ENCODE peak calls at places on chromosomes 1 and 21, in four cellular contexts. D, V, N and W are unnamed samples.

GRCh38 chr1:155078496-155079209 is at the start of gene EFNA3:
- DNase-seq in D (peak; percentile 42), V (no peak), N (peak; percentile 66), W (peak; percentile 75)

GRCh38 chr1:205066221-205066818 is 17.9 kb downstream of the TMEM81 start:
- DNase-seq in V (no peak), N (no peak), D (no peak), W (no peak)

GRCh38 chr1:183234660-183235476 is 48.8 kb downstream of the LAMC2 start:
- DNase-seq in V (peak; percentile 81), N (peak; percentile 61), D (peak; percentile 98), W (peak; percentile 45)

GRCh38 chr1:79110749-79111148 is 104.2 kb upstream of the ADGRL4 start:
- DNase-seq in D (no peak), N (no peak), V (no peak), W (no peak)

GRCh38 chr1:200629876-200630514 is 9.4 kb upstream of the KIF14 start:
- DNase-seq in V (no peak), D (no peak), N (no peak), W (no peak)

GRCh38 chr1:161190962-161191521 is 7.8 kb downstream of the ADAMTS4 start:
- DNase-seq in D (no peak), N (no peak), V (no peak), W (no peak)

GRCh38 chr1:215507119-215507518 is 60.0 kb upstream of the KCTD3 start:
- DNase-seq in D (peak; percentile 61), V (no peak), N (no peak), W (no peak)

GRCh38 chr1:216306830-216307229 is 116.4 kb downstream of the USH2A start:
- DNase-seq in D (no peak), V (no peak), N (no peak), W (no peak)

GRCh38 chr1:78490861-78491310 is at the start of gene PTGFR:
- DNase-seq in V (no peak), N (peak; percentile 20), D (peak; percentile 36), W (no peak)

DNA sequence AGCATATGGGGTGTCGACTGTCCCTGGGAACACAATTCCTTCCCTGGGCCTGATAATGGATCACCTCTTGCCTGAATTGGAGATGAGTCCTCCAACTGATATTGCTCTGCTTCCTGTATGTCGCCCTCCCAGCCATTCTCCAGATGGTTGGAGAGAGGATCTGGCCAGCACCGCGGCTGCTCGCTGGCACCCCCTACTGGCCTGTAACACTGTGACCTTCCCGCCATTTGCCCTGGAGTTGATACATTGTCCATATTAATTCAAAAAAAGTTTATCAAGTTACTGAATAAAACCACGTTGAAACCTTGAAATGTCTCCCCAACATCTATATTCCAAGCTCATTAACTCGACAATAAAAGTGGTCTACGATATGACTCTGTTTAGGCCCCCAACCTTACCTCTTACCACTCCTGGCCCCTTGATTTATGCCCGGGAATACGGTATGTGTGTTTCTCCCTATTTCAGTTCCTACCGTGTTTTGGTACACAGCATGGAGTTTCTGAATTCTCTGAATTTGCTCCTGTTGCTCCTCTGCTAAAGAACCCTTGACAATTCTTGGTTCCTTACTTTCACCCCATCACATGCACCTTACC is 241.8 kb upstream of the KIAA0040 start:
- DNase-seq in N (peak; percentile 50), D (no peak), V (no peak), W (no peak)
- TF ChIP-seq CTCF in N (peak; percentile 62), D (no peak), V (peak; percentile 54), W (no peak)

GRCh38 chr1:82944192-82944591 is 1054.7 kb downstream of the TTLL7 start:
- DNase-seq in V (no peak), D (no peak), N (no peak), W (no peak)
- H3K9me3 ChIP-seq in V (peaks cover 9% of the 10 kb centered on the region), D (no peaks in the 10 kb centered on the region), N (no peaks in the 10 kb centered on the region), W (no peaks in the 10 kb centered on the region)

GRCh38 chr1:101121515-101121914 is 95.9 kb upstream of the DPH5 start:
- DNase-seq in V (no peak), N (no peak), D (no peak), W (no peak)

GRCh38 chr1:101120868-101121267 is 95.3 kb upstream of the DPH5 start:
- DNase-seq in V (no peak), N (no peak), D (peak; percentile 16), W (no peak)

GRCh38 chr1:101122452-101123166 is 97.0 kb upstream of the DPH5 start:
- DNase-seq in D (no peak), N (no peak), V (no peak), W (no peak)

GRCh38 chr1:101124405-101124804 is 98.8 kb upstream of the DPH5 start:
- DNase-seq in D (no peak), V (no peak), N (no peak), W (no peak)

GRCh38 chr1:101121975-101122374 is 96.4 kb upstream of the DPH5 start:
- DNase-seq in D (no peak), V (no peak), N (no peak), W (no peak)
- H3K4me3 ChIP-seq in D (no peak overlapping the region), V (no peak overlapping the region), N (no peak overlapping the region), W (no peak overlapping the region)

GRCh38 chr1:226318471-226318870 is 9.5 kb upstream of the LIN9 start:
- DNase-seq in N (no peak), D (no peak), V (no peak), W (no peak)
- TF ChIP-seq CTCF in N (no peak), D (no peak), V (no peak), W (no peak)

GRCh38 chr21:45932922-45933502 is 48.6 kb upstream of the COL6A1 start:
- DNase-seq in N (no peak), V (no peak), D (no peak), W (no peak)
- H3K9me3 ChIP-seq in N (no peaks in the 10 kb centered on the region), V (no peaks in the 10 kb centered on the region), D (peaks cover 29% of the 10 kb centered on the region), W (peaks cover 24% of the 10 kb centered on the region)

GRCh38 chr21:36681117-36681631 is 17.7 kb upstream of the SIM2 start:
- DNase-seq in D (no peak), N (no peak), V (no peak), W (no peak)
- H3K4me3 ChIP-seq in D (no peak overlapping the region), N (no peak overlapping the region), V (no peak overlapping the region), W (no peak overlapping the region)

DNA sequence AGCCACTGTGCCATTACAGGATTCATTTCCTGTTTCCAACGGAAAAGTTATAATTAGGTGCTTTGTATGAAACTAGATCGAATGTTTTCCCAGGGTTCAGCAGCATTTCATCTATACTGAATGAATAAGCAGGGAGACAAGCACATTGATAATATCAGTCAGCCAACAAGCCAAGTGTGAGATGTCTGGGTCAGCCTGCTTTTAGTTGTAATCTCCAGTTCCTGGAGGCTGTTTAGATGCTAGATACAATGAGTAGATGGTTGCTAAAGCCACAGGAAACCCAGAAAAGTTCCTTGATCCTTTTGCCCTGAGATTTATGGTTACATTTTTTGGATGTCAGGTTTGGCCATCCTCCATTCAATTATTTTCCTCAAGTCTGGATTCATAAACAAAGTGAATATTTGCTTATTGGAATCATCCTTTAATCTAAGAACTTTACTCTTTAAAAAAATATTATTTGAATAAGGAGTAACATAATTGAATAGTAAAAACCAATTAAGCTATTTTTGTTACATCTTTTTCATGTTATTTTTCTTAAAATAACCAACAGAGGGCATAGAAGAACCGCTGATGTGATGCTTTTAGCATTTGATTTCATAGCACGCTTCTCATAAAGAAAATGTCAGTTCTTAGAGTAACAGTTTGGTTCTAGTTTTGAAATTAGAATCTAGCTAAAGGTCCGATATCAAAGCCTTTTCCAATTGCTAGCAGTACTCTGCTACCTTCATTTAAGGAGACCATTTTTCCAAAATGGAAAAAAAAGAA is 76.6 kb downstream of the HSPA13 start:
- DNase-seq in N (no peak), D (peak; percentile 3), V (no peak), W (no peak)
- TF ChIP-seq CTCF in N (peak; percentile 21), D (peak; percentile 23), V (peak; percentile 31), W (no peak)